ENCODE peak calls at places on chromosomes 12 and 14, in six cellular contexts. One of them, this sample, is unnamed.

GRCh38 chr12:50005150-50005549 is 20.1 kb downstream of the RACGAP1 start:
- DNase-seq in CD8-positive, alpha-beta T cell: no peak
- DNase-seq in body of pancreas: no peak
- DNase-seq in stomach: no peak
- DNase-seq in adrenal gland: no peak
- DNase-seq in CD8-positive, alpha-beta memory T cell: no peak
- DNase-seq in this sample: no peak

GRCh38 chr14:95786566-95786965 is 72.6 kb upstream of the TCL1A start:
- DNase-seq in CD8-positive, alpha-beta T cell: no peak
- DNase-seq in stomach: no peak
- DNase-seq in body of pancreas: no peak
- DNase-seq in adrenal gland: no peak
- DNase-seq in CD8-positive, alpha-beta memory T cell: no peak
- DNase-seq in this sample: no peak

GRCh38 chr12:7113389-7113871 is 4.4 kb upstream of the C1RL start:
- DNase-seq in stomach: no peak
- DNase-seq in body of pancreas: no peak
- DNase-seq in CD8-positive, alpha-beta T cell: peak; percentile 66
- DNase-seq in adrenal gland: no peak
- DNase-seq in CD8-positive, alpha-beta memory T cell: peak; percentile 17
- DNase-seq in this sample: peak; percentile 69

GRCh38 chr14:34250959-34251358 is 211.1 kb downstream of the SPTSSA start:
- DNase-seq in CD8-positive, alpha-beta T cell: no peak
- DNase-seq in adrenal gland: no peak
- DNase-seq in CD8-positive, alpha-beta memory T cell: no peak
- DNase-seq in body of pancreas: no peak
- DNase-seq in stomach: no peak
- DNase-seq in this sample: no peak

GRCh38 chr12:84874125-84874824 is 38.3 kb downstream of the SLC6A15 start:
- DNase-seq in CD8-positive, alpha-beta T cell: no peak
- DNase-seq in CD8-positive, alpha-beta memory T cell: no peak
- DNase-seq in adrenal gland: no peak
- DNase-seq in body of pancreas: no peak
- DNase-seq in stomach: no peak
- DNase-seq in this sample: peak; percentile 46

GRCh38 chr12:75692883-75693282 is 181.5 kb upstream of the KRR1 start:
- DNase-seq in stomach: no peak
- DNase-seq in adrenal gland: no peak
- DNase-seq in CD8-positive, alpha-beta T cell: no peak
- DNase-seq in CD8-positive, alpha-beta memory T cell: no peak
- DNase-seq in body of pancreas: no peak
- DNase-seq in this sample: no peak

GRCh38 chr12:128771681-128772080 is 52.1 kb downstream of the SLC15A4 start:
- DNase-seq in CD8-positive, alpha-beta memory T cell: no peak
- DNase-seq in stomach: no peak
- DNase-seq in adrenal gland: no peak
- DNase-seq in body of pancreas: no peak
- DNase-seq in CD8-positive, alpha-beta T cell: no peak
- DNase-seq in this sample: no peak

GRCh38 chr12:115871714-115872113 is 405.8 kb downstream of the MED13L start:
- DNase-seq in body of pancreas: no peak
- DNase-seq in CD8-positive, alpha-beta T cell: no peak
- DNase-seq in CD8-positive, alpha-beta memory T cell: no peak
- DNase-seq in adrenal gland: no peak
- DNase-seq in stomach: no peak
- DNase-seq in this sample: peak; percentile 18

GRCh38 chr12:71731439-71732356 is 23.0 kb upstream of the RAB21 start:
- DNase-seq in body of pancreas: no peak
- DNase-seq in adrenal gland: no peak
- DNase-seq in CD8-positive, alpha-beta memory T cell: no peak
- DNase-seq in stomach: no peak
- DNase-seq in CD8-positive, alpha-beta T cell: no peak
- DNase-seq in this sample: no peak

GRCh38 chr14:104887623-104888488 is 22.8 kb downstream of the CEP170B start:
- DNase-seq in body of pancreas: peak; percentile 12
- DNase-seq in CD8-positive, alpha-beta T cell: no peak
- DNase-seq in CD8-positive, alpha-beta memory T cell: no peak
- DNase-seq in adrenal gland: no peak
- DNase-seq in stomach: no peak
- DNase-seq in this sample: no peak

GRCh38 chr14:50901361-50901760 is 29.5 kb downstream of the ABHD12B start:
- DNase-seq in body of pancreas: no peak
- DNase-seq in CD8-positive, alpha-beta memory T cell: no peak
- DNase-seq in adrenal gland: no peak
- DNase-seq in stomach: no peak
- DNase-seq in CD8-positive, alpha-beta T cell: no peak
- DNase-seq in this sample: no peak

GRCh38 chr12:120831648-120832267 is 72.4 kb downstream of the SPPL3 start:
- DNase-seq in CD8-positive, alpha-beta memory T cell: no peak
- DNase-seq in body of pancreas: no peak
- DNase-seq in stomach: no peak
- DNase-seq in CD8-positive, alpha-beta T cell: no peak
- DNase-seq in adrenal gland: no peak
- DNase-seq in this sample: no peak

GRCh38 chr12:31589896-31590729 is 823 bp downstream of the DENND5B start:
- DNase-seq in body of pancreas: peak; percentile 80
- DNase-seq in adrenal gland: peak; percentile 70
- DNase-seq in CD8-positive, alpha-beta memory T cell: no peak
- DNase-seq in stomach: peak; percentile 76
- DNase-seq in CD8-positive, alpha-beta T cell: no peak
- DNase-seq in this sample: no peak

GRCh38 chr14:48275301-48275700 is 599.9 kb upstream of the MDGA2 start:
- DNase-seq in stomach: no peak
- DNase-seq in adrenal gland: no peak
- DNase-seq in body of pancreas: no peak
- DNase-seq in CD8-positive, alpha-beta T cell: no peak
- DNase-seq in CD8-positive, alpha-beta memory T cell: no peak
- DNase-seq in this sample: no peak

GRCh38 chr14:76870146-76870545 is 43.9 kb downstream of the LRRC74A start:
- DNase-seq in CD8-positive, alpha-beta T cell: no peak
- DNase-seq in adrenal gland: no peak
- DNase-seq in CD8-positive, alpha-beta memory T cell: no peak
- DNase-seq in stomach: no peak
- DNase-seq in body of pancreas: no peak
- DNase-seq in this sample: no peak

GRCh38 chr14:49982522-49982951 is 89.7 kb downstream of the ARF6 start:
- DNase-seq in CD8-positive, alpha-beta T cell: no peak
- DNase-seq in stomach: no peak
- DNase-seq in body of pancreas: no peak
- DNase-seq in adrenal gland: no peak
- DNase-seq in CD8-positive, alpha-beta memory T cell: no peak
- DNase-seq in this sample: peak; percentile 30

GRCh38 chr12:129190827-129191226 is 337.5 kb downstream of the GLT1D1 start:
- DNase-seq in CD8-positive, alpha-beta T cell: no peak
- DNase-seq in adrenal gland: no peak
- DNase-seq in CD8-positive, alpha-beta memory T cell: no peak
- DNase-seq in body of pancreas: no peak
- DNase-seq in stomach: no peak
- DNase-seq in this sample: no peak

GRCh38 chr12:40336573-40337199 is 111.9 kb downstream of the LRRK2 start:
- DNase-seq in adrenal gland: no peak
- DNase-seq in CD8-positive, alpha-beta T cell: no peak
- DNase-seq in stomach: no peak
- DNase-seq in CD8-positive, alpha-beta memory T cell: no peak
- DNase-seq in body of pancreas: no peak
- DNase-seq in this sample: no peak

GRCh38 chr12:13817131-13817530 is 164.3 kb downstream of the GRIN2B start:
- DNase-seq in adrenal gland: no peak
- DNase-seq in CD8-positive, alpha-beta T cell: no peak
- DNase-seq in stomach: peak; percentile 38
- DNase-seq in body of pancreas: no peak
- DNase-seq in CD8-positive, alpha-beta memory T cell: no peak
- DNase-seq in this sample: no peak

GRCh38 chr12:95248604-95249355 is 31.2 kb downstream of the VEZT start:
- DNase-seq in CD8-positive, alpha-beta memory T cell: no peak
- DNase-seq in body of pancreas: no peak
- DNase-seq in adrenal gland: no peak
- DNase-seq in stomach: no peak
- DNase-seq in CD8-positive, alpha-beta T cell: no peak
- DNase-seq in this sample: no peak

GRCh38 chr14:23093993-23094665 is 807 bp downstream of the ACIN1 start:
- DNase-seq in body of pancreas: no peak
- DNase-seq in stomach: no peak
- DNase-seq in adrenal gland: no peak
- DNase-seq in CD8-positive, alpha-beta memory T cell: no peak
- DNase-seq in CD8-positive, alpha-beta T cell: no peak
- DNase-seq in this sample: no peak

GRCh38 chr12:96241484-96242256 is 47.5 kb downstream of the ELK3 start:
- DNase-seq in adrenal gland: no peak
- DNase-seq in body of pancreas: no peak
- DNase-seq in CD8-positive, alpha-beta T cell: peak; percentile 69
- DNase-seq in CD8-positive, alpha-beta memory T cell: peak; percentile 72
- DNase-seq in stomach: no peak
- DNase-seq in this sample: peak; percentile 63

GRCh38 chr14:30564868-30565248 is 5.9 kb downstream of the G2E3 start:
- DNase-seq in CD8-positive, alpha-beta T cell: no peak
- DNase-seq in CD8-positive, alpha-beta memory T cell: no peak
- DNase-seq in adrenal gland: no peak
- DNase-seq in stomach: no peak
- DNase-seq in body of pancreas: no peak
- DNase-seq in this sample: no peak

GRCh38 chr12:56634242-56634836 is 4.2 kb upstream of the BAZ2A start:
- DNase-seq in stomach: peak; percentile 77
- DNase-seq in body of pancreas: peak; percentile 70
- DNase-seq in adrenal gland: peak; percentile 46
- DNase-seq in CD8-positive, alpha-beta T cell: no peak
- DNase-seq in CD8-positive, alpha-beta memory T cell: no peak
- DNase-seq in this sample: peak; percentile 12

GRCh38 chr12:47950856-47951468 is 12.4 kb upstream of the TMEM106C start:
- DNase-seq in CD8-positive, alpha-beta memory T cell: no peak
- DNase-seq in adrenal gland: no peak
- DNase-seq in CD8-positive, alpha-beta T cell: no peak
- DNase-seq in stomach: no peak
- DNase-seq in body of pancreas: no peak
- DNase-seq in this sample: no peak

GRCh38 chr14:22314183-22314820 is 274.7 kb downstream of the DAD1 start:
- DNase-seq in adrenal gland: peak; percentile 41
- DNase-seq in CD8-positive, alpha-beta T cell: no peak
- DNase-seq in body of pancreas: no peak
- DNase-seq in stomach: no peak
- DNase-seq in CD8-positive, alpha-beta memory T cell: no peak
- DNase-seq in this sample: peak; percentile 20

GRCh38 chr14:94648801-94649200 is 36.6 kb downstream of the SERPINA3 start:
- DNase-seq in body of pancreas: no peak
- DNase-seq in CD8-positive, alpha-beta memory T cell: no peak
- DNase-seq in stomach: no peak
- DNase-seq in CD8-positive, alpha-beta T cell: no peak
- DNase-seq in adrenal gland: no peak
- DNase-seq in this sample: no peak

GRCh38 chr14:61530896-61531295 is 164.4 kb upstream of the HIF1A start:
- DNase-seq in body of pancreas: no peak
- DNase-seq in adrenal gland: no peak
- DNase-seq in stomach: peak; percentile 54
- DNase-seq in CD8-positive, alpha-beta memory T cell: no peak
- DNase-seq in CD8-positive, alpha-beta T cell: no peak
- DNase-seq in this sample: no peak
- H3K27ac ChIP-seq in body of pancreas: peak overlapping the region; percentile 62
- H3K27ac ChIP-seq in adrenal gland: peak overlapping the region; percentile 34
- H3K27ac ChIP-seq in stomach: peak overlapping the region; percentile 38
- H3K27ac ChIP-seq in CD8-positive, alpha-beta memory T cell: no peak overlapping the region
- H3K27ac ChIP-seq in CD8-positive, alpha-beta T cell: no peak overlapping the region
- H3K27ac ChIP-seq in this sample: no peak overlapping the region

GRCh38 chr14:69685217-69685616 is 73.8 kb downstream of the SUSD6 start:
- DNase-seq in stomach: no peak
- DNase-seq in CD8-positive, alpha-beta T cell: no peak
- DNase-seq in CD8-positive, alpha-beta memory T cell: no peak
- DNase-seq in adrenal gland: no peak
- DNase-seq in body of pancreas: no peak
- DNase-seq in this sample: no peak
- H3K27ac ChIP-seq in stomach: peak overlapping the region; percentile 13
- H3K27ac ChIP-seq in CD8-positive, alpha-beta T cell: no peak overlapping the region
- H3K27ac ChIP-seq in CD8-positive, alpha-beta memory T cell: no peak overlapping the region
- H3K27ac ChIP-seq in adrenal gland: no peak overlapping the region
- H3K27ac ChIP-seq in body of pancreas: peak overlapping the region; percentile 14
- H3K27ac ChIP-seq in this sample: peak overlapping the region; percentile 61

GRCh38 chr12:65881348-65881961 is 57.2 kb downstream of the HMGA2 start:
- DNase-seq in CD8-positive, alpha-beta T cell: no peak
- DNase-seq in stomach: peak; percentile 30
- DNase-seq in adrenal gland: no peak
- DNase-seq in body of pancreas: no peak
- DNase-seq in CD8-positive, alpha-beta memory T cell: no peak
- DNase-seq in this sample: no peak

GRCh38 chr12:65879878-65880277 is 55.6 kb downstream of the HMGA2 start:
- DNase-seq in CD8-positive, alpha-beta T cell: no peak
- DNase-seq in body of pancreas: no peak
- DNase-seq in CD8-positive, alpha-beta memory T cell: no peak
- DNase-seq in adrenal gland: no peak
- DNase-seq in stomach: no peak
- DNase-seq in this sample: no peak

GRCh38 chr12:65885312-65885711 is 61.0 kb downstream of the HMGA2 start:
- DNase-seq in adrenal gland: no peak
- DNase-seq in stomach: no peak
- DNase-seq in CD8-positive, alpha-beta T cell: no peak
- DNase-seq in CD8-positive, alpha-beta memory T cell: no peak
- DNase-seq in body of pancreas: no peak
- DNase-seq in this sample: no peak

GRCh38 chr12:65881965-65882413 is 57.7 kb downstream of the HMGA2 start:
- DNase-seq in CD8-positive, alpha-beta T cell: no peak
- DNase-seq in body of pancreas: peak; percentile 58
- DNase-seq in adrenal gland: peak; percentile 29
- DNase-seq in stomach: peak; percentile 75
- DNase-seq in CD8-positive, alpha-beta memory T cell: no peak
- DNase-seq in this sample: no peak

GRCh38 chr12:65882504-65882903 is 58.2 kb downstream of the HMGA2 start:
- DNase-seq in stomach: no peak
- DNase-seq in CD8-positive, alpha-beta memory T cell: no peak
- DNase-seq in body of pancreas: no peak
- DNase-seq in adrenal gland: no peak
- DNase-seq in CD8-positive, alpha-beta T cell: no peak
- DNase-seq in this sample: no peak
- H3K27ac ChIP-seq in stomach: peak overlapping the region; percentile 70
- H3K27ac ChIP-seq in CD8-positive, alpha-beta memory T cell: no peak overlapping the region
- H3K27ac ChIP-seq in body of pancreas: peak overlapping the region; percentile 49
- H3K27ac ChIP-seq in adrenal gland: no peak overlapping the region
- H3K27ac ChIP-seq in CD8-positive, alpha-beta T cell: no peak overlapping the region
- H3K27ac ChIP-seq in this sample: no peak overlapping the region

GRCh38 chr12:55051197-55051920 is 31.6 kb downstream of the NEUROD4 start:
- DNase-seq in body of pancreas: no peak
- DNase-seq in CD8-positive, alpha-beta T cell: no peak
- DNase-seq in CD8-positive, alpha-beta memory T cell: no peak
- DNase-seq in adrenal gland: no peak
- DNase-seq in stomach: no peak
- DNase-seq in this sample: no peak
- H3K27ac ChIP-seq in body of pancreas: no peak overlapping the region
- H3K27ac ChIP-seq in CD8-positive, alpha-beta T cell: no peak overlapping the region
- H3K27ac ChIP-seq in CD8-positive, alpha-beta memory T cell: no peak overlapping the region
- H3K27ac ChIP-seq in adrenal gland: no peak overlapping the region
- H3K27ac ChIP-seq in stomach: no peak overlapping the region
- H3K27ac ChIP-seq in this sample: no peak overlapping the region

DNA sequence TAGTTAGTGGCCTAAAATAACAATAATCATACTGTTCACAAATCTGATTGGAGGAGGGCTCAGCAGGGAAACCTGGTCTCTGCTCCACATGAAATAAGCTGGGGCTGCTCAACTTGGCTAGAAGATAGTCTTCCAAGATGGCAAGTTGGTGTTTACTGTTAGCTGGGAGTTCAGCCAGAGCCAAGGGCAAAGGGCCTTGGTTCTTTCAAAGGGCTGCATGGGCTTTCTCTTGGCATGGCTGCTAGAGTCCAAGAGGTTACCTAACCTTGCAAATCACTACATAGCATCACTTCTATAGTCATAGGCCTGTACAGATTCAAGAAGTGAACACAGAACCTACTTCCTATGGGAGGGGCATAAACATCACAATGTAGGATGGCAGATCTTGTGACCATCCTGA is 7.1 kb downstream of the EXOC5 start:
- DNase-seq in stomach: no peak
- DNase-seq in CD8-positive, alpha-beta memory T cell: no peak
- DNase-seq in CD8-positive, alpha-beta T cell: no peak
- DNase-seq in body of pancreas: no peak
- DNase-seq in adrenal gland: no peak
- DNase-seq in this sample: no peak
- H3K27ac ChIP-seq in stomach: no peak overlapping the region
- H3K27ac ChIP-seq in CD8-positive, alpha-beta memory T cell: no peak overlapping the region
- H3K27ac ChIP-seq in CD8-positive, alpha-beta T cell: no peak overlapping the region
- H3K27ac ChIP-seq in body of pancreas: no peak overlapping the region
- H3K27ac ChIP-seq in adrenal gland: no peak overlapping the region
- H3K27ac ChIP-seq in this sample: no peak overlapping the region